ENCODE peak calls at places on chromosomes 7 and 10, in seven cellular contexts. L, A, R, Z, B, X and N are unnamed samples.

GRCh38 chr7:151286148-151286547 is 37.7 kb upstream of the SMARCD3 start:
- DNase-seq in L (no peak), A (no peak), R (no peak), Z (no peak), B (no peak), X (no peak), N (no peak)

GRCh38 chr10:11358923-11359560 is 252.4 kb downstream of the USP6NL start:
- DNase-seq in L (no peak), A (no peak), R (no peak), Z (no peak), B (no peak), X (no peak), N (no peak)

GRCh38 chr7:43834463-43835251 is 34.7 kb downstream of the MRPS24 start:
- DNase-seq in L (no peak), A (no peak), R (no peak), Z (no peak), B (no peak), X (no peak), N (no peak)

GRCh38 chr7:150359007-150359917 is 9.4 kb upstream of the REPIN1 start:
- DNase-seq in L (no peak), A (no peak), R (no peak), Z (no peak), B (no peak), X (no peak), N (no peak)

GRCh38 chr7:46786221-46786951 is 795.5 kb downstream of the TNS3 start:
- DNase-seq in L (no peak), A (no peak), R (no peak), Z (no peak), B (no peak), X (no peak), N (no peak)

GRCh38 chr10:90846746-90847145 is 11.1 kb downstream of the HTR7 start:
- DNase-seq in L (no peak), A (no peak), R (no peak), Z (no peak), B (no peak), X (no peak), N (no peak)

GRCh38 chr7:106065560-106066500 is 46.3 kb downstream of the SYPL1 start:
- DNase-seq in L (no peak), A (no peak), R (peak; percentile 61), Z (peak; percentile 75), B (peak; percentile 55), X (no peak), N (no peak)

GRCh38 chr10:61285749-61286148 is 167.4 kb downstream of the TMEM26 start:
- DNase-seq in L (no peak), A (no peak), R (no peak), Z (no peak), B (no peak), X (no peak), N (no peak)

GRCh38 chr7:69277361-69277760 is 320.9 kb upstream of the AUTS2 start:
- DNase-seq in L (no peak), A (no peak), R (no peak), Z (no peak), B (no peak), X (no peak), N (no peak)

GRCh38 chr10:31320179-31320597 is 1.2 kb downstream of the ZEB1 start:
- DNase-seq in L (peak; percentile 57), A (peak; percentile 56), R (peak; percentile 42), Z (peak; percentile 51), B (no peak), X (peak; percentile 18), N (peak; percentile 19)

GRCh38 chr7:148919859-148920258 is 35.8 kb upstream of the EZH2 start:
- DNase-seq in L (no peak), A (no peak), R (no peak), Z (no peak), B (no peak), X (no peak), N (no peak)

GRCh38 chr10:1180836-1181235 is 124.7 kb downstream of the WDR37 start:
- DNase-seq in L (no peak), A (no peak), R (no peak), Z (no peak), B (no peak), X (no peak), N (no peak)

GRCh38 chr7:101122933-101123702 is 3.8 kb upstream of the SERPINE1 start:
- DNase-seq in L (no peak), A (no peak), R (no peak), Z (no peak), B (no peak), X (no peak), N (no peak)

GRCh38 chr7:32048970-32049369 is 21.2 kb downstream of the PDE1C start:
- DNase-seq in L (no peak), A (no peak), R (no peak), Z (no peak), B (no peak), X (no peak), N (no peak)

GRCh38 chr10:65793738-65794425 is 1132.0 kb upstream of the LRRTM3 start:
- DNase-seq in L (no peak), A (no peak), R (peak; percentile 74), Z (no peak), B (no peak), X (no peak), N (no peak)

GRCh38 chr10:17771027-17771426 is 19.0 kb downstream of the TMEM236 start:
- DNase-seq in L (no peak), A (no peak), R (no peak), Z (no peak), B (no peak), X (no peak), N (no peak)

GRCh38 chr7:133230591-133231194 is 22.2 kb upstream of the EXOC4 start:
- DNase-seq in L (no peak), A (peak; percentile 23), R (peak; percentile 35), Z (peak; percentile 51), B (no peak), X (peak; percentile 74), N (no peak)

GRCh38 chr10:2978111-2978510 is 89.2 kb upstream of the PFKP start:
- DNase-seq in L (no peak), A (no peak), R (no peak), Z (no peak), B (no peak), X (no peak), N (no peak)

GRCh38 chr7:16695621-16696237 is 49.7 kb downstream of the BZW2 start:
- DNase-seq in L (no peak), A (no peak), R (peak; percentile 14), Z (peak; percentile 27), B (no peak), X (peak; percentile 35), N (no peak)

GRCh38 chr7:39130740-39131538 is 153.2 kb downstream of the POU6F2 start:
- DNase-seq in L (no peak), A (no peak), R (no peak), Z (peak; percentile 6), B (no peak), X (no peak), N (no peak)

GRCh38 chr7:22885824-22886255 is 63.2 kb upstream of the TOMM7 start:
- DNase-seq in L (no peak), A (no peak), R (no peak), Z (no peak), B (no peak), X (no peak), N (no peak)

GRCh38 chr7:95473276-95473985 is 12.3 kb upstream of the ASB4 start:
- DNase-seq in L (no peak), A (no peak), R (no peak), Z (no peak), B (no peak), X (no peak), N (no peak)

GRCh38 chr7:32163141-32163806 is 93.1 kb upstream of the PDE1C start:
- DNase-seq in L (peak; percentile 78), A (peak; percentile 61), R (peak; percentile 26), Z (peak; percentile 8), B (no peak), X (no peak), N (peak; percentile 23)

GRCh38 chr7:77910124-77910523 is 111.6 kb downstream of the PHTF2 start:
- DNase-seq in L (no peak), A (no peak), R (no peak), Z (no peak), B (no peak), X (no peak), N (no peak)

GRCh38 chr10:70502406-70502805 is 23.8 kb downstream of the PALD1 start:
- DNase-seq in L (no peak), A (no peak), R (no peak), Z (no peak), B (no peak), X (no peak), N (no peak)

GRCh38 chr7:157829491-157829890 is 492.7 kb downstream of the DNAJB6 start:
- DNase-seq in L (no peak), A (no peak), R (no peak), Z (no peak), B (no peak), X (no peak), N (no peak)

GRCh38 chr7:41916450-41916927 is 213.6 kb upstream of the INHBA start:
- DNase-seq in L (peak; percentile 31), A (no peak), R (no peak), Z (no peak), B (no peak), X (no peak), N (no peak)

GRCh38 chr7:109527833-109528232 is 958.2 kb downstream of the DNAJB9 start:
- DNase-seq in L (no peak), A (no peak), R (no peak), Z (no peak), B (no peak), X (no peak), N (no peak)
- TF ChIP-seq POLR2A in L (no peak), A (no peak), R (no peak), Z (no peak), B (no peak), X (no peak), N (no peak)

GRCh38 chr7:35718047-35718446 is 23.1 kb upstream of the HERPUD2 start:
- DNase-seq in L (no peak), A (no peak), R (no peak), Z (no peak), B (no peak), X (no peak), N (no peak)
- H3K4me3 ChIP-seq in L (no peak overlapping the region), A (peak overlapping the region; percentile 49), R (no peak overlapping the region), Z (no peak overlapping the region), B (no peak overlapping the region), X (no peak overlapping the region), N (no peak overlapping the region)

DNA sequence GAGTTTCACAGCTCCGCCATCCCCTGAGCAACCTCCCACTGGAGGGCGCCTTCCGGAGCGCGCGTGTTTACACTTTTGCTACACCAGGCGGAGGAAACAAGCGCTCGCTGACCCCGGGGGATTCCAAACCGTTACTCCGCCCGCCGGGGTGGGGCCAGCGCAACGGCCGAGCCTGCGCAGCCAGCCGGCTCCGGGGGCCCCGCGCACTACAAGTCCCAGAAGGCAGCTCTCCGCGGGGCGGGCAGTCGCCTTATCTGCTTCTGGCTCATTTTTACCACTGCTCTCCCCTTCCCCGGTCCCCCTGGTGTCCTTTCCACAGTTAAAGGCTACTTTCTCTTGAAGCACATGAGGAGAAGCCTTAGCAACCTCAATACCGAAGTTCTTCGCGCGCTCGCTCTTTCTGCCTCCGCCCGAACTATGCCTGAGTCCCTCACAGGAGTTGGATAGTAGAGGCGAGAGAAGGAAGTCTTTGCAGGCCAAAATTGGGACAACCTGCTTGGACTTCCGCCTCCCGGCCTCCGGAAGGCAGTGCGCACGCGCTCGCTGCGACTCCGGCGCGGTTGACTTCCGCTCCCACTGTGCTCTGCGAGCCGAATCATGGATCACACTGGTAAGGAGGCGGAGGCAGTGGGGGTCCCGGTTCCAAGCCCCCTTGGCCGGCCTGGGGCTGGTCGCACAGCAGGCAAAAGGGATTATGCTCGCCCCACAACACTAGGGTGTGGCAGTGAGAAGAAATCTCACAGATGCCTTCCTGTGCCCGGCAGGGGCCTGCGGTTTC is at the start of gene CBLL1:
- DNase-seq in L (peak; percentile 97), A (peak; percentile 98), R (peak; percentile 97), Z (peak; percentile 98), B (peak; percentile 98), X (peak; percentile 95), N (peak; percentile 92)
- TF ChIP-seq POLR2A in L (peak; percentile 65), A (peak; percentile 72), R (peak; percentile 68), Z (peak; percentile 75), B (peak; percentile 57), X (peak; percentile 99), N (peak; percentile 53)

GRCh38 chr7:130940907-130941306 is 206.9 kb upstream of the KLF14 start:
- DNase-seq in L (no peak), A (no peak), R (no peak), Z (no peak), B (no peak), X (no peak), N (no peak)
- H3K4me3 ChIP-seq in L (peak overlapping the region; percentile 38), A (peak overlapping the region; percentile 50), R (peak overlapping the region; percentile 0), Z (peak overlapping the region; percentile 15), B (peak overlapping the region; percentile 43), X (peak overlapping the region; percentile 45), N (peak overlapping the region; percentile 49)